ENCODE peak calls at places on chromosome 2, in eight cellular contexts. One of them, this sample, is unnamed.
A peak's percentile ranks its signal among the peaks of the same experiment; 100 is the strongest.

GRCh38 chr2:70565039-70565731 is 11.6 kb upstream of the TGFA start:
- DNase-seq in PC-9: no peak
- DNase-seq in HFF-Myc: no peak
- DNase-seq in glomerular endothelial cell: no peak
- DNase-seq in prostate gland: no peak
- DNase-seq in GF-D8: no peak
- DNase-seq in RWPE1: no peak
- DNase-seq in tibial artery: no peak
- DNase-seq in this sample: no peak

GRCh38 chr2:231278868-231279267 is 80.4 kb downstream of the ARMC9 start:
- DNase-seq in PC-9: no peak
- DNase-seq in HFF-Myc: no peak
- DNase-seq in glomerular endothelial cell: no peak
- DNase-seq in prostate gland: no peak
- DNase-seq in GF-D8: no peak
- DNase-seq in RWPE1: no peak
- DNase-seq in tibial artery: no peak
- DNase-seq in this sample: no peak

GRCh38 chr2:67733517-67733916 is 329.3 kb downstream of the C1D start:
- DNase-seq in PC-9: peak; percentile 28
- DNase-seq in HFF-Myc: no peak
- DNase-seq in glomerular endothelial cell: peak; percentile 4
- DNase-seq in prostate gland: no peak
- DNase-seq in GF-D8: no peak
- DNase-seq in RWPE1: peak; percentile 45
- DNase-seq in tibial artery: no peak
- DNase-seq in this sample: no peak

GRCh38 chr2:120871881-120872620 is 136.4 kb downstream of the GLI2 start:
- DNase-seq in PC-9: no peak
- DNase-seq in HFF-Myc: no peak
- DNase-seq in glomerular endothelial cell: no peak
- DNase-seq in prostate gland: no peak
- DNase-seq in GF-D8: no peak
- DNase-seq in RWPE1: no peak
- DNase-seq in tibial artery: no peak
- DNase-seq in this sample: peak; percentile 41

GRCh38 chr2:112923967-112924338 is 13.0 kb downstream of the IL37 start:
- DNase-seq in PC-9: no peak
- DNase-seq in HFF-Myc: no peak
- DNase-seq in glomerular endothelial cell: no peak
- DNase-seq in prostate gland: no peak
- DNase-seq in GF-D8: no peak
- DNase-seq in RWPE1: no peak
- DNase-seq in tibial artery: no peak
- DNase-seq in this sample: no peak

GRCh38 chr2:223269386-223269785 is 217.4 kb downstream of the KCNE4 start:
- DNase-seq in PC-9: no peak
- DNase-seq in HFF-Myc: no peak
- DNase-seq in glomerular endothelial cell: no peak
- DNase-seq in prostate gland: no peak
- DNase-seq in GF-D8: no peak
- DNase-seq in RWPE1: no peak
- DNase-seq in tibial artery: no peak
- DNase-seq in this sample: no peak

GRCh38 chr2:152613235-152613634 is 104.0 kb downstream of the PRPF40A start:
- DNase-seq in PC-9: no peak
- DNase-seq in HFF-Myc: no peak
- DNase-seq in glomerular endothelial cell: no peak
- DNase-seq in prostate gland: no peak
- DNase-seq in GF-D8: no peak
- DNase-seq in RWPE1: no peak
- DNase-seq in tibial artery: no peak
- DNase-seq in this sample: no peak

GRCh38 chr2:49248506-49248905 is 94.2 kb upstream of the FSHR start:
- DNase-seq in PC-9: peak; percentile 68
- DNase-seq in HFF-Myc: peak; percentile 63
- DNase-seq in glomerular endothelial cell: no peak
- DNase-seq in prostate gland: no peak
- DNase-seq in GF-D8: no peak
- DNase-seq in RWPE1: peak; percentile 43
- DNase-seq in tibial artery: peak; percentile 25
- DNase-seq in this sample: no peak

This sample was measured in aorta.